ENCODE peak calls at places on chromosomes 12 and 14, in seven cellular contexts. One of them, this sample, is unnamed. For H3K4me1, H3K9me3 and H3K36me3, the result is how much of the 10 kb centered on the place peaks cover.

GRCh38 chr12:11943919-11944318 is 126.8 kb upstream of the BCL2L14 start:
- DNase-seq in cardiac muscle cell: no peak
- DNase-seq in aorta: no peak
- DNase-seq in HCT116: no peak
- DNase-seq in mesenchymal stem cell: no peak
- DNase-seq in GM23248: no peak
- DNase-seq in tibial nerve: no peak
- DNase-seq in this sample: peak

GRCh38 chr12:97805086-97805485 is 342.5 kb downstream of the RMST start:
- DNase-seq in mesenchymal stem cell: no peak
- DNase-seq in tibial nerve: no peak
- DNase-seq in HCT116: no peak
- DNase-seq in aorta: no peak
- DNase-seq in cardiac muscle cell: no peak
- DNase-seq in GM23248: no peak
- DNase-seq in this sample: no peak

GRCh38 chr12:103852498-103852992 is 11.5 kb upstream of the NT5DC3 start:
- DNase-seq in HCT116: no peak
- DNase-seq in aorta: no peak
- DNase-seq in mesenchymal stem cell: peak
- DNase-seq in tibial nerve: no peak
- DNase-seq in cardiac muscle cell: no peak
- DNase-seq in GM23248: peak
- DNase-seq in this sample: no peak

GRCh38 chr12:107503129-107503850 is 182.3 kb upstream of the PWP1 start:
- DNase-seq in tibial nerve: no peak
- DNase-seq in cardiac muscle cell: no peak
- DNase-seq in mesenchymal stem cell: no peak
- DNase-seq in HCT116: no peak
- DNase-seq in GM23248: no peak
- DNase-seq in aorta: no peak
- DNase-seq in this sample: no peak

GRCh38 chr12:11815397-11815796 is 165.9 kb downstream of the ETV6 start:
- DNase-seq in cardiac muscle cell: no peak
- DNase-seq in GM23248: no peak
- DNase-seq in mesenchymal stem cell: no peak
- DNase-seq in aorta: no peak
- DNase-seq in tibial nerve: no peak
- DNase-seq in HCT116: no peak
- DNase-seq in this sample: no peak

GRCh38 chr12:100017056-100017455 is 32.3 kb upstream of the ANKS1B start:
- DNase-seq in cardiac muscle cell: no peak
- DNase-seq in tibial nerve: no peak
- DNase-seq in mesenchymal stem cell: peak
- DNase-seq in aorta: no peak
- DNase-seq in HCT116: no peak
- DNase-seq in GM23248: peak
- DNase-seq in this sample: no peak

GRCh38 chr12:4380332-4380731 is 820 bp upstream of the FGF23 start:
- DNase-seq in tibial nerve: no peak
- DNase-seq in mesenchymal stem cell: no peak
- DNase-seq in aorta: no peak
- DNase-seq in cardiac muscle cell: no peak
- DNase-seq in HCT116: no peak
- DNase-seq in GM23248: no peak
- DNase-seq in this sample: no peak

GRCh38 chr12:67697981-67698380 is 49.4 kb downstream of the DYRK2 start:
- DNase-seq in tibial nerve: no peak
- DNase-seq in cardiac muscle cell: no peak
- DNase-seq in mesenchymal stem cell: peak
- DNase-seq in GM23248: peak
- DNase-seq in HCT116: no peak
- DNase-seq in aorta: no peak
- DNase-seq in this sample: no peak

GRCh38 chr14:20631821-20632389 is 9.6 kb downstream of the OR6S1 start:
- DNase-seq in GM23248: peak
- DNase-seq in aorta: peak
- DNase-seq in mesenchymal stem cell: peak
- DNase-seq in tibial nerve: peak
- DNase-seq in cardiac muscle cell: peak
- DNase-seq in HCT116: no peak
- DNase-seq in this sample: peak

GRCh38 chr14:102220031-102220430 is 80.3 kb downstream of the WDR20 start:
- DNase-seq in tibial nerve: no peak
- DNase-seq in HCT116: no peak
- DNase-seq in cardiac muscle cell: no peak
- DNase-seq in aorta: peak
- DNase-seq in mesenchymal stem cell: no peak
- DNase-seq in GM23248: no peak
- DNase-seq in this sample: no peak

GRCh38 chr12:56628671-56629458 is 1.3 kb downstream of the BAZ2A start:
- DNase-seq in GM23248: peak
- DNase-seq in mesenchymal stem cell: peak
- DNase-seq in cardiac muscle cell: peak
- DNase-seq in HCT116: no peak
- DNase-seq in aorta: peak
- DNase-seq in tibial nerve: peak
- DNase-seq in this sample: peak
- H3K4me1 ChIP-seq in GM23248: half or more
- H3K4me1 ChIP-seq in mesenchymal stem cell: under half
- H3K4me1 ChIP-seq in cardiac muscle cell: half or more
- H3K4me1 ChIP-seq in HCT116: under half
- H3K4me1 ChIP-seq in aorta: under half
- H3K4me1 ChIP-seq in tibial nerve: half or more
- H3K4me1 ChIP-seq in this sample: under half

GRCh38 chr12:34301251-34302130 is 279.2 kb downstream of the ALG10 start:
- DNase-seq in HCT116: no peak
- DNase-seq in cardiac muscle cell: no peak
- DNase-seq in aorta: peak
- DNase-seq in GM23248: no peak
- DNase-seq in tibial nerve: no peak
- DNase-seq in mesenchymal stem cell: no peak
- DNase-seq in this sample: no peak

GRCh38 chr12:34298176-34298970 is 276.1 kb downstream of the ALG10 start:
- DNase-seq in HCT116: no peak
- DNase-seq in tibial nerve: no peak
- DNase-seq in GM23248: no peak
- DNase-seq in mesenchymal stem cell: no peak
- DNase-seq in cardiac muscle cell: no peak
- DNase-seq in aorta: peak
- DNase-seq in this sample: no peak

GRCh38 chr12:34298971-34299801 is 276.9 kb downstream of the ALG10 start:
- DNase-seq in tibial nerve: no peak
- DNase-seq in HCT116: no peak
- DNase-seq in cardiac muscle cell: no peak
- DNase-seq in mesenchymal stem cell: no peak
- DNase-seq in GM23248: no peak
- DNase-seq in aorta: peak
- DNase-seq in this sample: no peak

GRCh38 chr12:34300376-34301250 is 278.3 kb downstream of the ALG10 start:
- DNase-seq in cardiac muscle cell: no peak
- DNase-seq in mesenchymal stem cell: no peak
- DNase-seq in tibial nerve: no peak
- DNase-seq in GM23248: no peak
- DNase-seq in aorta: peak
- DNase-seq in HCT116: no peak
- DNase-seq in this sample: no peak

DNA sequence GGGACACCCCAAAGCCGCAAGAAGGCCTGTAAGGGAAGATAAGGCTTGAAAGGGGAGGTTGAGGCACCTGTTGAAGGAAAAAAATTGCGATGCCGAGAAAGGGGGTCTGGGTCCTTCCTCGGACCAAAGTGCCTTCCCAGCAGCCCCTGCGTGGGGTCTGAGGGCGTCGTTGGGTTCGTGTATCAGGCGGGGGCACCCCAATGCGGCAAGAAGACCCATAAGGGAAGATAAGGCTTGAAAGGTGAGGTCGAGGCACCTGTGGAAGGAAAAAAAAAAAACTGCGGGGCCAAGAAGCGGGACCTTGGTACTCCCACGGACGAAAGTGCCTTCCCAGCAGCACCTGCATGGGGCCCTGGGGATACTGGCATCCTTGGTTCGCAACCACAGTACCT is 277.5 kb downstream of the ALG10 start:
- DNase-seq in HCT116: no peak
- DNase-seq in aorta: peak
- DNase-seq in GM23248: no peak
- DNase-seq in tibial nerve: no peak
- DNase-seq in mesenchymal stem cell: no peak
- DNase-seq in cardiac muscle cell: no peak
- DNase-seq in this sample: no peak
- H3K9me3 ChIP-seq in HCT116: under half
- H3K9me3 ChIP-seq in aorta: under half
- H3K9me3 ChIP-seq in GM23248: under half
- H3K9me3 ChIP-seq in tibial nerve: under half
- H3K9me3 ChIP-seq in mesenchymal stem cell: under half
- H3K9me3 ChIP-seq in cardiac muscle cell: under half
- H3K9me3 ChIP-seq in this sample: under half

GRCh38 chr12:123305160-123305559 is 33.5 kb upstream of the CDK2AP1 start:
- DNase-seq in tibial nerve: no peak
- DNase-seq in HCT116: no peak
- DNase-seq in mesenchymal stem cell: no peak
- DNase-seq in GM23248: no peak
- DNase-seq in aorta: no peak
- DNase-seq in cardiac muscle cell: peak
- DNase-seq in this sample: no peak
- H3K36me3 ChIP-seq in tibial nerve: half or more
- H3K36me3 ChIP-seq in HCT116: half or more
- H3K36me3 ChIP-seq in mesenchymal stem cell: half or more
- H3K36me3 ChIP-seq in GM23248: half or more
- H3K36me3 ChIP-seq in aorta: under half
- H3K36me3 ChIP-seq in cardiac muscle cell: half or more
- H3K36me3 ChIP-seq in this sample: under half

GRCh38 chr14:105739331-105740102 is 213.1 kb downstream of the TMEM121 start:
- DNase-seq in GM23248: no peak
- DNase-seq in mesenchymal stem cell: no peak
- DNase-seq in tibial nerve: no peak
- DNase-seq in cardiac muscle cell: no peak
- DNase-seq in HCT116: no peak
- DNase-seq in aorta: peak
- DNase-seq in this sample: no peak

GRCh38 chr14:105745433-105746123 is 219.2 kb downstream of the TMEM121 start:
- DNase-seq in tibial nerve: no peak
- DNase-seq in mesenchymal stem cell: no peak
- DNase-seq in GM23248: no peak
- DNase-seq in HCT116: no peak
- DNase-seq in cardiac muscle cell: no peak
- DNase-seq in aorta: peak
- DNase-seq in this sample: no peak

GRCh38 chr14:105738638-105739037 is 212.3 kb downstream of the TMEM121 start:
- DNase-seq in cardiac muscle cell: no peak
- DNase-seq in HCT116: no peak
- DNase-seq in tibial nerve: no peak
- DNase-seq in GM23248: no peak
- DNase-seq in mesenchymal stem cell: no peak
- DNase-seq in aorta: peak
- DNase-seq in this sample: no peak

GRCh38 chr14:105746124-105746514 is 219.7 kb downstream of the TMEM121 start:
- DNase-seq in tibial nerve: no peak
- DNase-seq in cardiac muscle cell: no peak
- DNase-seq in mesenchymal stem cell: no peak
- DNase-seq in aorta: peak
- DNase-seq in GM23248: no peak
- DNase-seq in HCT116: no peak
- DNase-seq in this sample: no peak

DNA sequence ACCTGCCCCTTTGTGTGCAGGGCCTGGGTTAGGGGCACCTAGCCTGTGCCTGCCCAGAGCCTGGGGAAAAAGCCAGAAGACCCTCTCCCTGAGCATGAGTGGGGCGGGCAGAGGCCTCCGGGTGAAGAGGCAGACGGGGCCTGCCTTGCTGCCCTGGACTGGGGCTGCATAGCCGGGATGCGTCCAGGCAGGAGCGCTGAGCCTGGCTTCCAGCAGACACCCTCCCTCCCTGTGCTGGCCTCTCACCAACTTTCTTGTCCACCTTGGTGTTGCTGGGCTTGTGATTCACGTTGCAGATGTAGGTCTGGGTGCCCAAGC is 216.1 kb downstream of the TMEM121 start:
- DNase-seq in GM23248: no peak
- DNase-seq in cardiac muscle cell: no peak
- DNase-seq in aorta: no peak
- DNase-seq in HCT116: no peak
- DNase-seq in mesenchymal stem cell: no peak
- DNase-seq in tibial nerve: no peak
- DNase-seq in this sample: no peak
- H3K4me1 ChIP-seq in GM23248: under half
- H3K4me1 ChIP-seq in cardiac muscle cell: under half
- H3K4me1 ChIP-seq in aorta: under half
- H3K4me1 ChIP-seq in HCT116: under half
- H3K4me1 ChIP-seq in mesenchymal stem cell: under half
- H3K4me1 ChIP-seq in tibial nerve: under half
- H3K4me1 ChIP-seq in this sample: under half